ENCODE peak calls at places on chromosomes 7 and 10, in five cellular contexts. B is tibial artery; P is Karpas-422; Z is CD8-positive, alpha-beta T cell; M is heart left ventricle. W is an unnamed sample.

GRCh38 chr7:19663816-19664531 is 44.9 kb downstream of the POLR1F start:
- DNase-seq in P (no peak), B (no peak), M (no peak), Z (no peak), W (no peak)

GRCh38 chr10:90862908-90863514 is 5.2 kb upstream of the HTR7 start:
- DNase-seq in Z (no peak), P (peak; percentile 48), M (no peak), B (no peak), W (peak; percentile 27)

GRCh38 chr10:123911866-123912265 is 20.3 kb upstream of the CPXM2 start:
- DNase-seq in M (no peak), B (no peak), Z (no peak), P (no peak), W (no peak)

GRCh38 chr7:134878731-134879295 is 99.4 kb downstream of the CALD1 start:
- DNase-seq in B (no peak), P (no peak), M (no peak), Z (no peak), W (no peak)

GRCh38 chr10:48444266-48444665 is 137.8 kb downstream of the MAPK8 start:
- DNase-seq in M (no peak), B (no peak), P (peak; percentile 54), Z (no peak), W (no peak)

GRCh38 chr7:27151945-27152815 is at the start of gene HOXA3:
- DNase-seq in P (no peak), M (peak; percentile 5), B (peak; percentile 90), Z (peak; percentile 47), W (peak; percentile 80)

GRCh38 chr7:5692845-5693278 is 88.6 kb downstream of the RNF216 start:
- DNase-seq in P (peak; percentile 62), M (no peak), Z (no peak), B (no peak), W (no peak)

GRCh38 chr10:31819393-31819820 is 109.2 kb downstream of the ARHGAP12 start:
- DNase-seq in B (peak; percentile 90), M (no peak), Z (no peak), P (no peak), W (no peak)

GRCh38 chr10:97923476-97923875 is 73.8 kb downstream of the GOLGA7B start:
- DNase-seq in B (no peak), P (no peak), Z (no peak), M (no peak), W (no peak)

GRCh38 chr7:93148135-93148534 is at the start of gene SAMD9L:
- DNase-seq in Z (no peak), B (no peak), P (peak; percentile 65), M (no peak), W (no peak)

GRCh38 chr10:84264611-84265141 is 19.8 kb downstream of the RGR start:
- DNase-seq in Z (peak; percentile 82), P (peak; percentile 72), M (peak; percentile 52), B (peak; percentile 75), W (peak; percentile 44)

GRCh38 chr10:62045765-62046521 is 144.4 kb downstream of the ARID5B start:
- DNase-seq in Z (no peak), P (no peak), M (no peak), B (no peak), W (peak; percentile 27)

GRCh38 chr7:111240371-111240770 is 149.4 kb downstream of the LRRN3 start:
- DNase-seq in B (no peak), Z (no peak), M (no peak), P (no peak), W (no peak)

GRCh38 chr10:48551796-48552591 is 52.9 kb downstream of the ARHGAP22 start:
- DNase-seq in B (no peak), M (peak; percentile 37), P (peak; percentile 88), Z (peak; percentile 44), W (peak; percentile 39)

GRCh38 chr7:118418433-118418832 is 193.9 kb downstream of the ANKRD7 start:
- DNase-seq in P (no peak), M (no peak), B (no peak), Z (no peak), W (no peak)

GRCh38 chr10:26857991-26858706 is 2.6 kb downstream of the ABI1 start:
- DNase-seq in B (no peak), M (no peak), Z (no peak), P (peak; percentile 73), W (no peak)

GRCh38 chr7:81062747-81063146 is 143.9 kb upstream of the SEMA3C start:
- DNase-seq in P (no peak), B (no peak), Z (no peak), M (no peak), W (peak; percentile 17)

GRCh38 chr7:135282621-135283295 is 49.1 kb downstream of the STRA8 start:
- DNase-seq in B (no peak), M (no peak), P (no peak), Z (no peak), W (no peak)

GRCh38 chr7:46454796-46455195 is 533.7 kb upstream of the IGFBP3 start:
- DNase-seq in Z (no peak), M (no peak), P (no peak), B (no peak), W (no peak)

GRCh38 chr10:98314577-98315284 is 46.7 kb upstream of the LOXL4 start:
- DNase-seq in M (no peak), B (peak; percentile 88), Z (no peak), P (no peak), W (no peak)

GRCh38 chr10:93968452-93969044 is 25.2 kb upstream of the PLCE1 start:
- DNase-seq in B (no peak), M (peak; percentile 64), Z (no peak), P (no peak), W (no peak)

GRCh38 chr10:114638874-114639625 is 19.0 kb downstream of the ABLIM1 start:
- DNase-seq in M (no peak), B (no peak), Z (no peak), P (no peak), W (no peak)

GRCh38 chr7:90973146-90973545 is 291.1 kb upstream of the FZD1 start:
- DNase-seq in M (no peak), B (no peak), Z (no peak), P (no peak), W (no peak)

GRCh38 chr7:150974468-150975391 is 3.4 kb downstream of the KCNH2 start:
- DNase-seq in Z (peak; percentile 89), B (no peak), P (peak; percentile 86), M (peak; percentile 64), W (no peak)

GRCh38 chr10:100349672-100350071 is 2.6 kb downstream of the SCD start:
- DNase-seq in M (no peak), Z (no peak), B (no peak), P (no peak), W (no peak)
- H3K4me3 ChIP-seq in M (no peak overlapping the region), Z (no peak overlapping the region), B (no peak overlapping the region), P (peak overlapping the region; percentile 84), W (peak overlapping the region; percentile 95)

GRCh38 chr7:25868509-25868908 is 283.5 kb upstream of the NFE2L3 start:
- DNase-seq in P (no peak), Z (no peak), B (no peak), M (no peak), W (no peak)
- H3K4me1 ChIP-seq in P (peaks cover 2% of the 10 kb centered on the region), Z (no peaks in the 10 kb centered on the region), B (no peaks in the 10 kb centered on the region), M (no peaks in the 10 kb centered on the region), W (peaks cover 19% of the 10 kb centered on the region)

GRCh38 chr10:133529576-133529946 is 2.4 kb downstream of the CYP2E1 start:
- DNase-seq in Z (no peak), P (no peak), M (no peak), B (no peak), W (no peak)
- H3K27me3 ChIP-seq in Z (peaks cover 19% of the 10 kb centered on the region), P (no peaks in the 10 kb centered on the region), M (peaks cover 25% of the 10 kb centered on the region), B (peaks cover 21% of the 10 kb centered on the region), W (peaks cover 21% of the 10 kb centered on the region)

GRCh38 chr10:71771204-71771603 is 2.1 kb downstream of the VSIR start:
- DNase-seq in B (no peak), Z (no peak), P (no peak), M (peak; percentile 42), W (no peak)

GRCh38 chr10:71770255-71770654 is 3.1 kb downstream of the VSIR start:
- DNase-seq in Z (no peak), P (no peak), B (no peak), M (peak; percentile 8), W (no peak)

GRCh38 chr10:71767420-71768035 is 5.8 kb downstream of the VSIR start:
- DNase-seq in M (peak; percentile 87), B (no peak), P (no peak), Z (no peak), W (no peak)

GRCh38 chr10:71770789-71771188 is 2.5 kb downstream of the VSIR start:
- DNase-seq in M (peak; percentile 11), B (peak; percentile 83), Z (no peak), P (no peak), W (no peak)

DNA sequence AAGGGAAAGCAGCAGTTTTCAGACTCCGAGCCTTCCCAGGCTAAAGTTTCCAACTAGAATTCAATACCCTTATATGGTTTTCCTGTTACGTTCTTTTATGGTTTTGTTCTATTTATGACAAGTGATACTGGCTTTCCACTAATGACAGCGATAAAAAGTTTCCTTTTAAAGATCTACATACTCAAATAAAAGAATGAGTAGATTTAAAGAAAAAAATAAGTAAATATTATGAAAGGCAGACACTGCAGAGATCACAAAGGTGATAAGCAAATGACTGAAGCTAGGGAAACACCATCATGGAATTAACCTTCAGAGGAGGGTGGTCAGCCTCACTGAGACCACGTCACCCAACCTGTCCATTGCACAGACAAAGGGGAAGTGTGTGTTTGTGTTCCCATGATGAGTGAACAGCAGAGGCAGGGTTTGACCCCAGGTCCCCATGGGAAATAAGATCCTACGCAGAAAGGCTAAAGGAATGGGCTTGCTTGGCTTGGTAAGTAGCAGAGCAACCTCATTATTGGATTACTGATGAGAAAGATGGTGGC is 4.0 kb downstream of the VSIR start:
- DNase-seq in M (peak; percentile 27), Z (no peak), B (no peak), P (no peak), W (no peak)
- H3K4me3 ChIP-seq in M (peak overlapping the region; percentile 33), Z (peak overlapping the region; percentile 88), B (peak overlapping the region; percentile 5), P (peak overlapping the region; percentile 34), W (no peak overlapping the region)

GRCh38 chr10:30803901-30804322 is 174.4 kb upstream of the LYZL2 start:
- DNase-seq in B (peak; percentile 84), P (no peak), M (peak; percentile 27), Z (no peak), W (no peak)
- H3K4me1 ChIP-seq in B (peaks cover 7% of the 10 kb centered on the region), P (no peaks in the 10 kb centered on the region), M (peaks cover 12% of the 10 kb centered on the region), Z (no peaks in the 10 kb centered on the region), W (no peaks in the 10 kb centered on the region)

DNA sequence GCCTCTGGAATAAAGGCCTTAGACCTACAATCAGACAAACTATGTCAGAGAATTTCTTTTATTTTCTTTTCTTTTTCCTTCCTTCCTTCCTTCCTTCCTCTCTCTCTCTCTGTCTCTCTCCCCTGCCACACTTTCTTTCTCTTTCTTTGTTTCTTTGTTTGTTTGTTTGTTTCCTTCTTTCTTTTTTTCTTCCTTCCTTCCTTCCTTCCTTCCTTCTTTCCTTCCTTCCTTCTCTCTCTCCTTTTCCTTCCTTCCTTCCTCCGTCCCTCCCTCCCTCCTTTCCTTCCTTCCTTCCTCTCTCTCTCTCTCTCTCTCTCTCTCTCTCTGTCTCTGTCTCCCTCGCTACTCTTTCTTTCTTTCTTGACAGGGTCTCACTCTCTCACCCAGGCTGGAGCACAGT is 242.6 kb downstream of the GATA3 start:
- DNase-seq in B (no peak), M (no peak), Z (no peak), P (no peak), W (no peak)
- H3K27me3 ChIP-seq in B (peaks cover 6% of the 10 kb centered on the region), M (no peaks in the 10 kb centered on the region), Z (no peaks in the 10 kb centered on the region), P (no peaks in the 10 kb centered on the region), W (peaks cover 14% of the 10 kb centered on the region)

GRCh38 chr7:8490391-8490790 is 57.0 kb downstream of the NXPH1 start:
- DNase-seq in B (no peak), Z (no peak), M (no peak), P (no peak), W (no peak)
- H3K4me3 ChIP-seq in B (no peak overlapping the region), Z (no peak overlapping the region), M (no peak overlapping the region), P (no peak overlapping the region), W (no peak overlapping the region)